ENCODE peak calls at places on chromosome 14, in five cellular contexts. One of them, this sample, is unnamed.
A peak's percentile ranks its signal among the peaks of the same experiment; 100 is the strongest.

GRCh38 chr14:31992051-31992450 is 85.1 kb upstream of the ARHGAP5 start:
- DNase-seq in H9: no peak
- DNase-seq in GM12878: no peak
- DNase-seq in effector memory CD4-positive, alpha-beta T cell: no peak
- DNase-seq in SJSA1: no peak
- DNase-seq in this sample: peak; percentile 72

GRCh38 chr14:92692822-92693226 is 55.6 kb downstream of the LGMN start:
- DNase-seq in H9: no peak
- DNase-seq in GM12878: no peak
- DNase-seq in effector memory CD4-positive, alpha-beta T cell: no peak
- DNase-seq in SJSA1: no peak
- DNase-seq in this sample: peak; percentile 70

GRCh38 chr14:57317248-57317833 is 48.6 kb downstream of the AP5M1 start:
- DNase-seq in H9: peak; percentile 68
- DNase-seq in GM12878: peak; percentile 16
- DNase-seq in effector memory CD4-positive, alpha-beta T cell: peak; percentile 45
- DNase-seq in SJSA1: peak; percentile 34
- DNase-seq in this sample: peak; percentile 86

GRCh38 chr14:102729268-102729667 is 48.0 kb upstream of the TRAF3 start:
- DNase-seq in H9: no peak
- DNase-seq in GM12878: no peak
- DNase-seq in effector memory CD4-positive, alpha-beta T cell: no peak
- DNase-seq in SJSA1: no peak
- DNase-seq in this sample: no peak

GRCh38 chr14:103286460-103286859 is 47.6 kb upstream of the EIF5 start:
- DNase-seq in H9: no peak
- DNase-seq in GM12878: no peak
- DNase-seq in effector memory CD4-positive, alpha-beta T cell: no peak
- DNase-seq in SJSA1: no peak
- DNase-seq in this sample: no peak

GRCh38 chr14:33435911-33436310 is 497.2 kb downstream of the NPAS3 start:
- DNase-seq in H9: no peak
- DNase-seq in GM12878: no peak
- DNase-seq in effector memory CD4-positive, alpha-beta T cell: no peak
- DNase-seq in SJSA1: peak; percentile 16
- DNase-seq in this sample: no peak

GRCh38 chr14:54133896-54134295 is 177.3 kb upstream of the BMP4 start:
- DNase-seq in H9: no peak
- DNase-seq in GM12878: no peak
- DNase-seq in effector memory CD4-positive, alpha-beta T cell: no peak
- DNase-seq in SJSA1: no peak
- DNase-seq in this sample: peak; percentile 45

GRCh38 chr14:94322648-94323570 is at the start of gene SERPINA6:
- DNase-seq in H9: no peak
- DNase-seq in GM12878: no peak
- DNase-seq in effector memory CD4-positive, alpha-beta T cell: no peak
- DNase-seq in SJSA1: no peak
- DNase-seq in this sample: no peak

GRCh38 chr14:79514700-79515099 is 696.6 kb downstream of the DIO2 start:
- DNase-seq in H9: no peak
- DNase-seq in GM12878: no peak
- DNase-seq in effector memory CD4-positive, alpha-beta T cell: no peak
- DNase-seq in SJSA1: peak; percentile 60
- DNase-seq in this sample: no peak

GRCh38 chr14:96398432-96398831 is 6.5 kb downstream of the AK7 start:
- DNase-seq in H9: no peak
- DNase-seq in GM12878: no peak
- DNase-seq in effector memory CD4-positive, alpha-beta T cell: no peak
- DNase-seq in SJSA1: no peak
- DNase-seq in this sample: no peak

GRCh38 chr14:100239200-100239839 is 376 bp downstream of the YY1 start:
- DNase-seq in H9: no peak
- DNase-seq in GM12878: no peak
- DNase-seq in effector memory CD4-positive, alpha-beta T cell: no peak
- DNase-seq in SJSA1: peak; percentile 46
- DNase-seq in this sample: no peak

GRCh38 chr14:67151082-67151666 is 38.1 kb upstream of the GARIN2 start:
- DNase-seq in H9: no peak
- DNase-seq in GM12878: no peak
- DNase-seq in effector memory CD4-positive, alpha-beta T cell: no peak
- DNase-seq in SJSA1: no peak
- DNase-seq in this sample: no peak

GRCh38 chr14:20998674-20999366 is at the start of gene SLC39A2:
- DNase-seq in H9: peak; percentile 75
- DNase-seq in GM12878: no peak
- DNase-seq in effector memory CD4-positive, alpha-beta T cell: no peak
- DNase-seq in SJSA1: no peak
- DNase-seq in this sample: no peak

GRCh38 chr14:30417121-30417520 is 141.8 kb upstream of the G2E3 start:
- DNase-seq in H9: no peak
- DNase-seq in GM12878: no peak
- DNase-seq in effector memory CD4-positive, alpha-beta T cell: no peak
- DNase-seq in SJSA1: no peak
- DNase-seq in this sample: no peak

GRCh38 chr14:104557086-104557485 is 22.5 kb upstream of the C14orf180 start:
- DNase-seq in H9: no peak
- DNase-seq in GM12878: no peak
- DNase-seq in effector memory CD4-positive, alpha-beta T cell: no peak
- DNase-seq in SJSA1: no peak
- DNase-seq in this sample: no peak

GRCh38 chr14:63436286-63437098 is 106.7 kb downstream of the PPP2R5E start:
- DNase-seq in H9: no peak
- DNase-seq in GM12878: no peak
- DNase-seq in effector memory CD4-positive, alpha-beta T cell: no peak
- DNase-seq in SJSA1: no peak
- DNase-seq in this sample: no peak

GRCh38 chr14:39948235-39948634 is 516.0 kb upstream of the FBXO33 start:
- DNase-seq in H9: no peak
- DNase-seq in GM12878: no peak
- DNase-seq in effector memory CD4-positive, alpha-beta T cell: no peak
- DNase-seq in SJSA1: no peak
- DNase-seq in this sample: no peak

GRCh38 chr14:99727096-99727870 is 43.2 kb downstream of the CYP46A1 start:
- DNase-seq in H9: peak; percentile 20
- DNase-seq in GM12878: no peak
- DNase-seq in effector memory CD4-positive, alpha-beta T cell: no peak
- DNase-seq in SJSA1: no peak
- DNase-seq in this sample: no peak

GRCh38 chr14:106343636-106344035 is 817.3 kb downstream of the TMEM121 start:
- DNase-seq in H9: no peak
- DNase-seq in GM12878: no peak
- DNase-seq in effector memory CD4-positive, alpha-beta T cell: no peak
- DNase-seq in SJSA1: no peak
- DNase-seq in this sample: no peak

GRCh38 chr14:72657214-72657921 is 236.5 kb downstream of the DPF3 start:
- DNase-seq in H9: no peak
- DNase-seq in GM12878: no peak
- DNase-seq in effector memory CD4-positive, alpha-beta T cell: no peak
- DNase-seq in SJSA1: no peak
- DNase-seq in this sample: no peak

GRCh38 chr14:101337053-101337452 is 224.2 kb upstream of the DIO3 start:
- DNase-seq in H9: no peak
- DNase-seq in GM12878: no peak
- DNase-seq in effector memory CD4-positive, alpha-beta T cell: no peak
- DNase-seq in SJSA1: no peak
- DNase-seq in this sample: no peak

GRCh38 chr14:67059576-67059975 is 129.7 kb upstream of the GARIN2 start:
- DNase-seq in H9: no peak
- DNase-seq in GM12878: no peak
- DNase-seq in effector memory CD4-positive, alpha-beta T cell: no peak
- DNase-seq in SJSA1: no peak
- DNase-seq in this sample: no peak

GRCh38 chr14:37195327-37195726 is 2.4 kb upstream of the MIPOL1 start:
- DNase-seq in H9: no peak
- DNase-seq in GM12878: no peak
- DNase-seq in effector memory CD4-positive, alpha-beta T cell: no peak
- DNase-seq in SJSA1: no peak
- DNase-seq in this sample: no peak

GRCh38 chr14:96588410-96589249 is 86.4 kb downstream of the PAPOLA start:
- DNase-seq in H9: peak; percentile 24
- DNase-seq in GM12878: no peak
- DNase-seq in effector memory CD4-positive, alpha-beta T cell: no peak
- DNase-seq in SJSA1: no peak
- DNase-seq in this sample: no peak

GRCh38 chr14:61334197-61334701 is 12.9 kb downstream of the PRKCH start:
- DNase-seq in H9: no peak
- DNase-seq in GM12878: no peak
- DNase-seq in effector memory CD4-positive, alpha-beta T cell: no peak
- DNase-seq in SJSA1: no peak
- DNase-seq in this sample: no peak
- H3K27ac ChIP-seq in H9: no peak overlapping the region
- H3K27ac ChIP-seq in GM12878: no peak overlapping the region
- H3K27ac ChIP-seq in effector memory CD4-positive, alpha-beta T cell: peak overlapping the region; percentile 90
- H3K27ac ChIP-seq in SJSA1: no peak overlapping the region
- H3K27ac ChIP-seq in this sample: peak overlapping the region; percentile 78

GRCh38 chr14:56119221-56119967 is 1.2 kb downstream of the PELI2 start:
- DNase-seq in H9: no peak
- DNase-seq in GM12878: no peak
- DNase-seq in effector memory CD4-positive, alpha-beta T cell: no peak
- DNase-seq in SJSA1: peak; percentile 56
- DNase-seq in this sample: peak; percentile 44

GRCh38 chr14:56117765-56118610 is at the start of gene PELI2:
- DNase-seq in H9: peak; percentile 67
- DNase-seq in GM12878: no peak
- DNase-seq in effector memory CD4-positive, alpha-beta T cell: peak; percentile 77
- DNase-seq in SJSA1: peak; percentile 61
- DNase-seq in this sample: peak; percentile 66

GRCh38 chr14:56116128-56116900 is 1.9 kb upstream of the PELI2 start:
- DNase-seq in H9: no peak
- DNase-seq in GM12878: no peak
- DNase-seq in effector memory CD4-positive, alpha-beta T cell: no peak
- DNase-seq in SJSA1: no peak
- DNase-seq in this sample: no peak

GRCh38 chr14:56120091-56120632 is 2.0 kb downstream of the PELI2 start:
- DNase-seq in H9: no peak
- DNase-seq in GM12878: no peak
- DNase-seq in effector memory CD4-positive, alpha-beta T cell: no peak
- DNase-seq in SJSA1: peak; percentile 48
- DNase-seq in this sample: peak; percentile 60

DNA sequence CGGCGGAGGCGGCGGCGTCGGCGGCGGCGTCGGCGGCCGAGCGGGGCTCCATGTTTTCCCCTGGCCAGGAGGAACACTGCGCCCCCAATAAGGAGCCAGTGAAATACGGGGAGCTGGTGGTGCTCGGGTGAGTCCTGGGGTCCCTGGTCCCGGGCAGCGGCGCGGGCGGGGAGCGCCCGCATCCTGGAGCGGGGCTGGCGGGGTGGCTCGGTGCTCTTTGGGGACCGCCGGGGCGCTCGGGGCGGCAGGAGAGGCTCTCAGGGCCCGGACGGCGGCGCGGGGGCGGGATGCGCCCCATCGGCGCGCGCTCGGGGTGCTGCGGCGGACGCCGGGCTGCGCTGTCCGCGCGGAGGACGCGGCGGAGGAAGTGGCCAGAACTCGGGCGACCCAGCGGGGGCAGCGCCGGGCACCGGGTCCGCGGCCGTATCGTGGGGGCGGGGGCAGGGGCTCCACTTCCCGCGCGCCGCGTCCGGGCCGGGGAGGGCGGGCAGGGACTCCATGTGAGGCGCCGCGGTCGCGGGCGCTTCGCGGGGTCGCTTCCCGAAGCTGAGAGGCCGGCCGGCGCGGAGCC is 485 bp downstream of the PELI2 start:
- DNase-seq in H9: no peak
- DNase-seq in GM12878: no peak
- DNase-seq in effector memory CD4-positive, alpha-beta T cell: no peak
- DNase-seq in SJSA1: no peak
- DNase-seq in this sample: no peak
- H3K27ac ChIP-seq in H9: no peak overlapping the region
- H3K27ac ChIP-seq in GM12878: no peak overlapping the region
- H3K27ac ChIP-seq in effector memory CD4-positive, alpha-beta T cell: peak overlapping the region; percentile 52
- H3K27ac ChIP-seq in SJSA1: peak overlapping the region; percentile 64
- H3K27ac ChIP-seq in this sample: peak overlapping the region; percentile 93

GRCh38 chr14:88559852-88560251 is 3.0 kb upstream of the ZC3H14 start:
- DNase-seq in H9: no peak
- DNase-seq in GM12878: no peak
- DNase-seq in effector memory CD4-positive, alpha-beta T cell: no peak
- DNase-seq in SJSA1: peak; percentile 41
- DNase-seq in this sample: no peak

GRCh38 chr14:88565427-88565826 is 2.6 kb downstream of the ZC3H14 start:
- DNase-seq in H9: no peak
- DNase-seq in GM12878: no peak
- DNase-seq in effector memory CD4-positive, alpha-beta T cell: no peak
- DNase-seq in SJSA1: no peak
- DNase-seq in this sample: no peak

GRCh38 chr14:88562831-88563686 is at the start of gene ZC3H14:
- DNase-seq in H9: peak; percentile 90
- DNase-seq in GM12878: peak; percentile 71
- DNase-seq in effector memory CD4-positive, alpha-beta T cell: peak; percentile 75
- DNase-seq in SJSA1: peak; percentile 89
- DNase-seq in this sample: peak; percentile 86

GRCh38 chr14:88562532-88562830 is 356 bp upstream of the ZC3H14 start:
- DNase-seq in H9: no peak
- DNase-seq in GM12878: no peak
- DNase-seq in effector memory CD4-positive, alpha-beta T cell: no peak
- DNase-seq in SJSA1: no peak
- DNase-seq in this sample: no peak

DNA sequence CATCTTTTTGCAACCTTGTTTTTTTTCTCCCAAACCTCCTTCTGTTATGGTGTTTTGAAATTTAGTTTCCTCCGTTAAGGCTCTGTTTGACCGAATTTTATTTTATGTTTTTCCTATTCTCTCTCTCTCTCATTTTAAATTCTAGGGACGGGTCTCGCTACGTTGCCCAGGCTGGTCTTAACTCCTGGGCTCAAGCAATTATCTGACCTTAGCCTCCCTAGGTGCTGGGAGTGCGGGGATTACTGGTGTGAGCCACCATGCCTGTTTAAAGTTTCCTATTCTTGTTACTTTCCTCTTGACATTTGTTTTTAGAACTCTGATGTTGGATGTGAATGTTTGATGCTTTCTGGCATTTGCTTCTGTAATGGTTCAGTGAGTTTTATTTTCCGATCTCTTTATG is 1.0 kb downstream of the ZC3H14 start:
- DNase-seq in H9: no peak
- DNase-seq in GM12878: no peak
- DNase-seq in effector memory CD4-positive, alpha-beta T cell: no peak
- DNase-seq in SJSA1: no peak
- DNase-seq in this sample: no peak
- H3K27ac ChIP-seq in H9: no peak overlapping the region
- H3K27ac ChIP-seq in GM12878: no peak overlapping the region
- H3K27ac ChIP-seq in effector memory CD4-positive, alpha-beta T cell: peak overlapping the region; percentile 62
- H3K27ac ChIP-seq in SJSA1: no peak overlapping the region
- H3K27ac ChIP-seq in this sample: no peak overlapping the region

GRCh38 chr14:22333408-22334274 is 255.4 kb downstream of the DAD1 start:
- DNase-seq in H9: no peak
- DNase-seq in GM12878: no peak
- DNase-seq in effector memory CD4-positive, alpha-beta T cell: no peak
- DNase-seq in SJSA1: peak; percentile 52
- DNase-seq in this sample: peak; percentile 73

GRCh38 chr14:22332671-22333407 is 256.2 kb downstream of the DAD1 start:
- DNase-seq in H9: no peak
- DNase-seq in GM12878: no peak
- DNase-seq in effector memory CD4-positive, alpha-beta T cell: no peak
- DNase-seq in SJSA1: no peak
- DNase-seq in this sample: no peak

GRCh38 chr14:22336031-22336430 is 253.0 kb downstream of the DAD1 start:
- DNase-seq in H9: no peak
- DNase-seq in GM12878: no peak
- DNase-seq in effector memory CD4-positive, alpha-beta T cell: no peak
- DNase-seq in SJSA1: no peak
- DNase-seq in this sample: no peak

GRCh38 chr14:22334627-22335026 is 254.4 kb downstream of the DAD1 start:
- DNase-seq in H9: no peak
- DNase-seq in GM12878: no peak
- DNase-seq in effector memory CD4-positive, alpha-beta T cell: no peak
- DNase-seq in SJSA1: peak; percentile 3
- DNase-seq in this sample: no peak

GRCh38 chr14:22334275-22334577 is 254.8 kb downstream of the DAD1 start:
- DNase-seq in H9: no peak
- DNase-seq in GM12878: no peak
- DNase-seq in effector memory CD4-positive, alpha-beta T cell: no peak
- DNase-seq in SJSA1: no peak
- DNase-seq in this sample: no peak
- H3K27ac ChIP-seq in H9: no peak overlapping the region
- H3K27ac ChIP-seq in GM12878: no peak overlapping the region
- H3K27ac ChIP-seq in effector memory CD4-positive, alpha-beta T cell: no peak overlapping the region
- H3K27ac ChIP-seq in SJSA1: no peak overlapping the region
- H3K27ac ChIP-seq in this sample: no peak overlapping the region

This sample was measured in small intestine.